ENCODE peak calls at places on chromosomes 13 and 19, in four cellular contexts. W is H1, U is HepG2, N is K562. O is an unnamed sample.

GRCh38 chr19:18762125-18763023 is 28.7 kb downstream of the COMP start:
- DNase-seq in W (no peak), U (peak), N (no peak), O (peak)

GRCh38 chr19:33434886-33435705 is 61.6 kb downstream of the CEBPG start:
- DNase-seq in W (no peak), U (no peak), N (no peak), O (no peak)

GRCh38 chr13:97364031-97364430 is 69.9 kb upstream of the RAP2A start:
- DNase-seq in W (no peak), U (no peak), N (no peak), O (no peak)

GRCh38 chr13:107834717-107835116 is 380.6 kb downstream of the LIG4 start:
- DNase-seq in W (no peak), U (no peak), N (no peak), O (no peak)

GRCh38 chr13:40116008-40116407 is 460.5 kb downstream of the COG6 start:
- DNase-seq in W (no peak), U (peak), N (peak), O (no peak)

GRCh38 chr19:1747285-1748114 is 5.8 kb upstream of the ONECUT3 start:
- DNase-seq in W (no peak), U (peak), N (peak), O (no peak)

GRCh38 chr19:36577271-36577996 is 4.3 kb upstream of the ZNF529 start:
- DNase-seq in W (no peak), U (no peak), N (no peak), O (no peak)

GRCh38 chr19:18467978-18468377 is 30.0 kb upstream of the ISYNA1 start:
- DNase-seq in W (no peak), U (no peak), N (no peak), O (no peak)

GRCh38 chr13:51624207-51624606 is 39.9 kb downstream of the WDFY2 start:
- DNase-seq in W (no peak), U (no peak), N (no peak), O (no peak)

DNA sequence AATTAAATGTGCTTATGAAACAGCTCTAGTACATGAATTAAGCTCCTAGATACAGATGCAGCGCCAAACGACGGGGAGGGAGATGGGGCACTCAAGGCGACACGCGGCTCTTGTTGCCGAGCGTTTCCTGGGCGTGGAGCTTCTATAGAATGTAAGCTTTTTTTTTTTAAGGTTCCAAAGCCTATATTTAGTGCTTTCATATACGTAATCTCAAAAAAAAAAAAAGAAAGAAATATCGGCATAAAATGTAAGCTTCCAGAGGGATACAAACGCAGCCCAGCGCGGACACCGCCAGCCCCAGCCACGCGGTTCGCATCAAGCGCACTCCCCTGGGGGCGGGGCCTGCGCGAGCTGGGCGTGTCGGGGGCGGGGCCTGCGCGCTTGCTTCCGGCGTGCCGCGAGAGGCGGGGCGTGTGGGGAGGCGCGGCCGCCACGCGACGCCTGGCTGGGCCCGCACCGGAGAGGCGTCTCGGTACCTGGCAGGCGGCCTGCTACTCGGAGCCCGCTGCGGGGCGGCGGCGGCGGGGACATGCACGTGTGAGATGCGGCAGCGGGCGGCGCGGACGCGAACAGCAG is at the start of gene URI1:
- DNase-seq in W (peak), U (peak), N (peak), O (peak)
- TF ChIP-seq JUND in W (no peak), U (no peak), N (no peak), O (no peak)

GRCh38 chr19:571127-571974 is 1.0 kb upstream of the BSG start:
- DNase-seq in W (peak), U (peak), N (peak), O (peak)
- TF ChIP-seq JUND in W (no peak), U (no peak), N (peak), O (no peak)

GRCh38 chr13:48123827-48124226 is 28.9 kb upstream of the MED4 start:
- DNase-seq in W (no peak), U (no peak), N (no peak), O (no peak)

GRCh38 chr13:48120246-48120645 is 25.3 kb upstream of the MED4 start:
- DNase-seq in W (no peak), U (no peak), N (no peak), O (no peak)

GRCh38 chr13:48125794-48126228 is 30.9 kb upstream of the MED4 start:
- DNase-seq in W (no peak), U (peak), N (no peak), O (peak)

GRCh38 chr13:48118025-48118424 is 23.1 kb upstream of the MED4 start:
- DNase-seq in W (no peak), U (no peak), N (no peak), O (no peak)

GRCh38 chr13:48121733-48122132 is 26.8 kb upstream of the MED4 start:
- DNase-seq in W (no peak), U (no peak), N (no peak), O (no peak)
- TF ChIP-seq JUND in W (no peak), U (no peak), N (no peak), O (no peak)

DNA sequence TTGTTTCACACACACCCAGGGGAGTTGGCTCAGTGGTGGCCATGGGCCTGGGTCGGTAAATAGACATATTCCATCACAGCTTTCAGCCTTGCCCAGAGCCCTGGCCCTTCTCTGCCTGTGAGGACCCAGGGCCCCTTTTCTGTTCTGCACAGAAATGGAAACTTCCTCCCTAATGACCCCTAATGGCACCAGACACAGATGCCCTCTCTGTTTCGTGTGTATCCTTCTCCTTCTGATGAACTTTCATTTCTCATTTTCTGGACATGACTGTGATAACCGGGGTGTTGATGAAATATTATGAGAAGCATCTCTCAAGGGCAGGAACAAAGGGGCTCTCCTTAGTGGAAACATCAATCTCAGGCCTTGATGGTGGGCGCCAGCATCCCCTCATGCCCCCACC is 12.8 kb downstream of the LILRA1 start:
- DNase-seq in W (no peak), U (no peak), N (no peak), O (no peak)
- TF ChIP-seq JUND in W (no peak), U (no peak), N (no peak), O (no peak)